ENCODE peak calls at places on chromosomes 16 and 17, in ten cellular contexts. Q is GM13976; L is fibroblast of lung; J is CD4-positive, alpha-beta T cell; G is stimulated activated naive CD4-positive, alpha-beta T cell; Z is RCC 7860; U is GM23248; S is NCI-H460; V is GM19239; C is cortex of kidney. Y is an unnamed sample.

GRCh38 chr16:27449434-27450188 is 47.6 kb downstream of the IL21R start:
- DNase-seq in Q (peak; percentile 91), L (no peak), J (peak; percentile 62), G (peak; percentile 57), Z (no peak), U (no peak), S (no peak), V (peak; percentile 48), C (no peak), Y (no peak)

GRCh38 chr17:41544497-41544896 is 16.4 kb upstream of the KRT19 start:
- DNase-seq in Q (no peak), L (no peak), J (no peak), G (no peak), Z (peak; percentile 56), U (no peak), S (no peak), V (no peak), C (no peak), Y (no peak)

GRCh38 chr17:36072431-36073121 is 8.5 kb downstream of the CCL18 start:
- DNase-seq in Q (peak; percentile 73), L (peak; percentile 20), J (peak; percentile 6), G (no peak), Z (no peak), U (peak; percentile 55), S (peak; percentile 44), V (peak; percentile 43), C (no peak), Y (peak; percentile 55)

GRCh38 chr16:25959216-25959615 is 267.5 kb downstream of the HS3ST4 start:
- DNase-seq in Q (no peak), L (no peak), J (no peak), G (no peak), Z (no peak), U (no peak), S (no peak), V (no peak), C (no peak), Y (no peak)

GRCh38 chr17:83162035-83162745 is 82.8 kb downstream of the METRNL start:
- DNase-seq in Q (no peak), L (no peak), J (no peak), G (no peak), Z (no peak), U (no peak), S (no peak), V (no peak), C (no peak), Y (no peak)

GRCh38 chr16:81601008-81601428 is 156.4 kb downstream of the CMIP start:
- DNase-seq in Q (no peak), L (peak; percentile 69), J (no peak), G (no peak), Z (peak; percentile 58), U (peak; percentile 81), S (no peak), V (no peak), C (no peak), Y (peak; percentile 42)

GRCh38 chr16:47037396-47037745 is 63.9 kb upstream of the DNAJA2 start:
- DNase-seq in Q (peak; percentile 66), L (no peak), J (peak; percentile 3), G (no peak), Z (no peak), U (no peak), S (no peak), V (no peak), C (no peak), Y (no peak)

GRCh38 chr16:79598341-79599181 is 2.0 kb downstream of the MAF start:
- DNase-seq in Q (peak; percentile 34), L (peak; percentile 75), J (peak; percentile 19), G (no peak), Z (peak; percentile 73), U (peak; percentile 12), S (no peak), V (no peak), C (no peak), Y (peak; percentile 79)

GRCh38 chr17:77810536-77810935 is 148.0 kb upstream of the TNRC6C start:
- DNase-seq in Q (no peak), L (peak; percentile 77), J (no peak), G (no peak), Z (no peak), U (peak; percentile 90), S (no peak), V (no peak), C (no peak), Y (peak; percentile 67)

GRCh38 chr17:3911271-3912053 is 4.8 kb downstream of the P2RX1 start:
- DNase-seq in Q (peak; percentile 89), L (no peak), J (peak; percentile 57), G (peak; percentile 79), Z (no peak), U (no peak), S (no peak), V (peak; percentile 65), C (no peak), Y (no peak)

GRCh38 chr16:12210258-12210880 is 233.8 kb downstream of the SNX29 start:
- DNase-seq in Q (no peak), L (no peak), J (no peak), G (no peak), Z (no peak), U (no peak), S (no peak), V (no peak), C (no peak), Y (no peak)

GRCh38 chr16:31528726-31529397 is 1.2 kb downstream of the AHSP start:
- DNase-seq in Q (no peak), L (no peak), J (no peak), G (no peak), Z (no peak), U (peak; percentile 28), S (no peak), V (no peak), C (no peak), Y (no peak)

GRCh38 chr16:56462064-56462796 is 10.9 kb downstream of the OGFOD1 start:
- DNase-seq in Q (no peak), L (no peak), J (no peak), G (no peak), Z (no peak), U (no peak), S (no peak), V (no peak), C (no peak), Y (no peak)

GRCh38 chr17:561118-561517 is 153.5 kb downstream of the VPS53 start:
- DNase-seq in Q (peak; percentile 49), L (peak; percentile 37), J (no peak), G (no peak), Z (peak; percentile 62), U (peak; percentile 86), S (no peak), V (no peak), C (no peak), Y (no peak)

GRCh38 chr16:66916518-66916917 is 2.2 kb downstream of the CDH16 start:
- DNase-seq in Q (no peak), L (no peak), J (no peak), G (no peak), Z (no peak), U (no peak), S (no peak), V (no peak), C (no peak), Y (no peak)

GRCh38 chr16:58018803-58019202 is 6.8 kb upstream of the MMP15 start:
- DNase-seq in Q (no peak), L (no peak), J (no peak), G (no peak), Z (no peak), U (no peak), S (no peak), V (no peak), C (no peak), Y (no peak)

GRCh38 chr16:4373909-4374742 is 2.5 kb downstream of the VASN start:
- DNase-seq in Q (no peak), L (peak; percentile 95), J (no peak), G (no peak), Z (peak; percentile 49), U (peak; percentile 95), S (no peak), V (no peak), C (no peak), Y (peak; percentile 76)

GRCh38 chr17:80637286-80637703 is 92.7 kb downstream of the RPTOR start:
- DNase-seq in Q (no peak), L (no peak), J (no peak), G (no peak), Z (no peak), U (no peak), S (no peak), V (no peak), C (no peak), Y (no peak)

GRCh38 chr16:50272687-50273381 is 6.5 kb downstream of the ADCY7 start:
- DNase-seq in Q (no peak), L (no peak), J (no peak), G (no peak), Z (no peak), U (no peak), S (no peak), V (no peak), C (no peak), Y (no peak)

GRCh38 chr17:17774009-17774881 is 62.5 kb downstream of the SREBF1 start:
- DNase-seq in Q (no peak), L (peak; percentile 62), J (no peak), G (no peak), Z (peak; percentile 11), U (peak; percentile 62), S (no peak), V (no peak), C (no peak), Y (peak; percentile 42)

Y was measured in H4.